ENCODE peak calls at places on chromosomes 13 and 19, in five cellular contexts. U is heart left ventricle; J is naive thymus-derived CD4-positive, alpha-beta T cell; H is stomach; A is foreskin fibroblast. R is an unnamed sample.
A peak's percentile ranks its signal among the peaks of the same experiment; 100 is the strongest.

GRCh38 chr13:113135281-113135760 is 12.7 kb downstream of the F10 start:
- DNase-seq in H (peak; percentile 10), J (no peak), A (no peak), U (no peak), R (no peak)

GRCh38 chr19:56333506-56333905 is 18.9 kb upstream of the ZSCAN5A start:
- DNase-seq in U (no peak), H (peak; percentile 51), A (peak; percentile 76), J (no peak), R (peak; percentile 65)

GRCh38 chr13:49354719-49355118 is 89.1 kb downstream of the CAB39L start:
- DNase-seq in U (no peak), A (peak; percentile 10), H (no peak), J (no peak), R (no peak)

GRCh38 chr19:611506-611869 is 21.8 kb downstream of the HCN2 start:
- DNase-seq in H (no peak), J (no peak), U (no peak), A (peak; percentile 66), R (no peak)

GRCh38 chr19:9989504-9989903 is 20.8 kb downstream of the COL5A3 start:
- DNase-seq in U (no peak), J (no peak), H (no peak), A (no peak), R (no peak)

GRCh38 chr19:28291874-28292273 is 921.1 kb downstream of the UQCRFS1 start:
- DNase-seq in U (no peak), H (no peak), A (no peak), J (no peak), R (no peak)

GRCh38 chr13:40330950-40331349 is 335.5 kb downstream of the FOXO1 start:
- DNase-seq in H (no peak), A (no peak), U (no peak), J (no peak), R (no peak)

GRCh38 chr19:44904426-44904994 is 1.1 kb upstream of the APOE start:
- DNase-seq in A (peak; percentile 38), U (no peak), J (no peak), H (no peak), R (no peak)

GRCh38 chr13:91298060-91298459 is 49.4 kb upstream of the MIR17HG start:
- DNase-seq in J (no peak), H (no peak), U (no peak), A (no peak), R (no peak)

GRCh38 chr19:58170860-58171259 is 12.0 kb upstream of the ZNF274 start:
- DNase-seq in J (no peak), U (no peak), H (no peak), A (peak; percentile 56), R (no peak)
- H3K4me3 ChIP-seq in J (no peak overlapping the region), U (no peak overlapping the region), H (no peak overlapping the region), A (no peak overlapping the region), R (no peak overlapping the region)

DNA sequence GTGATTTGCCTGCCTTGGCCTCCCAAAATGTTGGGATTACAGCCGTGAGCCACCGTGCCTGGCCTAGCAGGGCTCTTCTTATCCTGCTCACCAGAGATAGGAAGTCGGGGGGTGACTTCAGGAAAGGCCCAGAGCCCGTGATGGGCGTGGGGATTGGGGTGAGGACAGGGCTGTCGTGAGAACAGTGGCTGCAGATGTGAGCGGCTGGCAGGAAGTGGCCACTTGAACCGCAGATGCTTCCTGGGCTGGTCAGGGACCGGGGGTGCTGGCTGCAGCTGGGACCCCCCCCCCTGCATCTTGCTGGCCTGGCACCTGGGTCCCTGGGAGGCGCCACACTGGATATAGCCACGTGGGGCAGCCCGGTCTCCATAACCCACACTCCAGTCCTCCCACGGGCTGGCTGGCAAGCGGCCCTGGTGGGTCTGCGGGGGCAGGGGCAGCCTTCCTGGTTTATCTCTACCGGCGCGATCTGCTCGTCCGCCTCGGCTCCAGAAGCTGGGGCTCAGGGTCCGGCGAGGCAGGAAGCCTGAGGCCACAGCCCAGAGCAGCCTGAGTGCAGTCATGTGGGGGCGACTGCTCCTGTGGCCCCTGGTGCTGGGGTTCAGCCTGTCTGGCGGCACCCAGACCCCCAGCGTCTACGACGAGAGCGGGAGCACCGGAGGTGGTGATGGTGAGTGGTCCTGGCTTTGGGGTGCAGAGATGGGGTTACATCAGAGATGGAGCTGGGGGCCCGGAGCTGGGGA is at the start of gene F2RL3:
- DNase-seq in H (peak; percentile 38), A (peak; percentile 56), J (no peak), U (peak; percentile 76), R (peak; percentile 12)
- H3K4me3 ChIP-seq in H (peak within 1 kb of the TSS; percentile 17), A (no peak within 1 kb of the TSS), J (no peak within 1 kb of the TSS), U (peak within 1 kb of the TSS; percentile 6), R (no peak within 1 kb of the TSS)

GRCh38 chr19:53977991-53978731 is 13.3 kb upstream of the CACNG6 start:
- DNase-seq in J (no peak), A (peak; percentile 95), H (no peak), U (peak; percentile 68), R (no peak)

GRCh38 chr19:53978975-53979801 is 12.2 kb upstream of the CACNG6 start:
- DNase-seq in J (no peak), U (no peak), H (no peak), A (no peak), R (no peak)

GRCh38 chr19:53981408-53981998 is 9.9 kb upstream of the CACNG6 start:
- DNase-seq in A (no peak), H (no peak), U (no peak), J (no peak), R (no peak)

GRCh38 chr19:53980553-53981407 is 10.7 kb upstream of the CACNG6 start:
- DNase-seq in J (no peak), U (no peak), H (no peak), A (peak; percentile 19), R (no peak)

GRCh38 chr19:53977429-53977990 is 13.9 kb upstream of the CACNG6 start:
- DNase-seq in H (peak; percentile 69), J (peak; percentile 34), A (peak; percentile 89), U (peak; percentile 75), R (peak; percentile 63)
- H3K4me3 ChIP-seq in H (peak overlapping the region; percentile 25), J (peak overlapping the region; percentile 42), A (peak overlapping the region; percentile 46), U (peak overlapping the region; percentile 32), R (peak overlapping the region; percentile 14)

DNA sequence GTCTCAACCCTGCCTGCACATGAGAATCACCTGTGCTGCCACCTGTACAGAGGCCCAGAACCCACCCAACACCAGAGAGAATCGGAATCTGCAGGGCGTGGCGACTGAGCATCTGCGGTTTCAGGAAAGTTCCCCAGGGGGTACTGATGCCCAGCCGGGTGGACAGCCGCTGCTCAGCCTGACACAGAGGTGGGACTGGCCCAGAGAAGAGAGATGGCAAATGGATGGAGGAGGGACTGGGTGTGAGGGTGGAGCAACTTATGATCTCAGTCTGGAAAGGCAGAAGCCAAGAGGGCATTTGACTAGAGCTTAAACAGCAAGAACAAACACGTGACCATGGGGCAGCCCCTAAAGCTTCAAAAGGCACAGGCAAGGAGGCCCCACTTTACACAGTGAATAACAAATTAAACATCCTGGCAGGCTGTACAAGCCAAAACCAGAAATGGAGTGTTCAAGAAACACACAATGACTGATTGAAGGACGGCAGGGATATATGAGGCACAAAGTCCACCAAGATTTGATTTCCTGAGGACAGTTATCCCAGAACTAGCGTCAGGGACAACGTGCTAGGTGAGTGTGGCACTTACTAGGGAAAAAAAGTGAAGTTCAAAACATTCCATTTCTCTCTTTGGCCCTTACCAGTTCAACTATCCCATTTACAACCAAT is 3.1 kb downstream of the RANBP3 start:
- DNase-seq in A (peak; percentile 69), U (no peak), H (no peak), J (no peak), R (no peak)
- H3K4me3 ChIP-seq in A (no peak overlapping the region), U (no peak overlapping the region), H (no peak overlapping the region), J (no peak overlapping the region), R (no peak overlapping the region)

GRCh38 chr19:18684642-18684993 is 1.1 kb downstream of the CRTC1 start:
- DNase-seq in J (no peak), A (no peak), H (no peak), U (no peak), R (no peak)
- H3K4me3 ChIP-seq in J (no peak overlapping the region), A (peak overlapping the region; percentile 92), H (peak overlapping the region; percentile 66), U (no peak overlapping the region), R (peak overlapping the region; percentile 65)

GRCh38 chr13:35470671-35471465 is 5.6 kb downstream of the MAB21L1 start:
- DNase-seq in U (peak; percentile 60), A (peak; percentile 87), J (no peak), H (no peak), R (no peak)
- H3K4me3 ChIP-seq in U (peak overlapping the region; percentile 58), A (peak overlapping the region; percentile 81), J (no peak overlapping the region), H (peak overlapping the region; percentile 44), R (no peak overlapping the region)

GRCh38 chr19:8208710-8209110 is 460 bp upstream of the CERS4 start:
- DNase-seq in U (peak; percentile 78), J (no peak), A (no peak), H (no peak), R (no peak)
- H3K4me3 ChIP-seq in U (peak overlapping the region; percentile 94), J (peak overlapping the region; percentile 18), A (peak overlapping the region; percentile 41), H (peak overlapping the region; percentile 74), R (peak overlapping the region; percentile 59)

DNA sequence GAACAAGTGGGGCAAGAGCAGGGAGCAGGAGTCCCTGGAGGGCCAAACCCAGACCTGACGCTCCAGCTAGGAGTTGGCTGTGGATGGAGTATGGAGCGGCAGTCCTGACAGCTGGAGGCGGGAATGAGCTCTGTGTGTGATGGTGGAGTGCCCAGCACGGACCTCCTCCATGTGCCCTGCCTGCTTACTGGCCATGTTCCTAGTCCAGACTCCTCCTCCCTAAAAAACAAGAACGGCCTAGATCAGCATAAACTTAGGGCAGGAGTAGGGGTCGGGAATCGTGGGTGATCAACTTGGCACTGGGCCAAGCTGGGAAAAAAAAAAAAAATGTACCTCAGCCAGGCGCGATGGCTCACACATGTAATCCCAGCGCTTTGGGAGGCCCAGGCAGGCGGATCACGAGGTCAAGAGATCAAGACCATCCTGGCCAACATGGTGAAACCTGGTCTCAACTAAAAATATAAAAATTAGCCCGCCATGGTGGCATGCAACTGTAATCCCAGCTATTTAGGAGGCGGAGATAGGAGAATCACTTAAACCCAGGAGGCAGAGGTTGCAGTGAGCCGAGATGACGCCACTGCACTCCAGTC is 29.5 kb downstream of the LTBP4 start:
- DNase-seq in U (no peak), A (no peak), J (no peak), H (no peak), R (no peak)
- H3K4me3 ChIP-seq in U (no peak overlapping the region), A (no peak overlapping the region), J (no peak overlapping the region), H (no peak overlapping the region), R (no peak overlapping the region)

R was measured in Jurkat, Clone E6-1.